ENCODE peak calls at places on chromosomes 11 and 22, in eight cellular contexts. Y is breast epithelium; C is heart right ventricle; H is lower lobe of right lung; J is endodermal cell; U is psoas muscle; D is OCI-LY7; S is effector memory CD4-positive, alpha-beta T cell. M is an unnamed sample.

GRCh38 chr11:63573881-63574855 is 11.0 kb upstream of the PLAAT2 start:
- DNase-seq in C (no peak), S (no peak), D (peak; percentile 63), H (no peak), J (no peak), Y (no peak), U (peak; percentile 22), M (no peak)

GRCh38 chr22:50227588-50228215 is 17.1 kb downstream of the TUBGCP6 start:
- DNase-seq in H (peak; percentile 38), D (no peak), U (no peak), S (no peak), Y (no peak), J (peak; percentile 26), C (no peak), M (no peak)

GRCh38 chr11:48081151-48082010 is 101.0 kb downstream of the PTPRJ start:
- DNase-seq in J (no peak), U (peak; percentile 86), S (no peak), H (peak; percentile 51), D (peak; percentile 75), Y (no peak), C (peak; percentile 69), M (no peak)

GRCh38 chr11:34380696-34381095 is 22.9 kb upstream of the ABTB2 start:
- DNase-seq in J (no peak), D (no peak), U (no peak), C (no peak), H (no peak), S (no peak), Y (no peak), M (no peak)

GRCh38 chr11:21511835-21512440 is 680.9 kb upstream of the ANO5 start:
- DNase-seq in C (peak; percentile 18), Y (peak; percentile 53), D (peak; percentile 39), S (no peak), J (peak; percentile 96), H (peak; percentile 69), U (peak; percentile 23), M (no peak)

GRCh38 chr22:21082248-21082647 is 36.5 kb downstream of the LRRC74B start:
- DNase-seq in U (no peak), Y (no peak), C (no peak), S (no peak), D (no peak), J (no peak), H (no peak), M (no peak)

GRCh38 chr11:69977951-69978350 is 100.2 kb upstream of the ANO1 start:
- DNase-seq in D (no peak), S (no peak), Y (no peak), U (no peak), J (no peak), C (no peak), H (no peak), M (no peak)

GRCh38 chr11:47236482-47236881 is 12.1 kb downstream of the ACP2 start:
- DNase-seq in D (no peak), U (no peak), S (no peak), H (no peak), Y (no peak), J (no peak), C (no peak), M (no peak)

GRCh38 chr11:61738776-61739175 is 13.7 kb upstream of the MYRF start:
- DNase-seq in H (no peak), J (no peak), C (no peak), D (no peak), S (no peak), Y (no peak), U (no peak), M (no peak)
- H3K36me3 ChIP-seq in H (peaks cover 28% of the 10 kb centered on the region), J (no peaks in the 10 kb centered on the region), C (no peaks in the 10 kb centered on the region), D (no peaks in the 10 kb centered on the region), S (no peaks in the 10 kb centered on the region), Y (peaks cover 10% of the 10 kb centered on the region), U (no peaks in the 10 kb centered on the region), M (no peaks in the 10 kb centered on the region)

GRCh38 chr11:73872746-73873412 is 3.8 kb downstream of the COA4 start:
- DNase-seq in Y (no peak), J (no peak), C (no peak), D (no peak), H (no peak), S (no peak), U (no peak), M (no peak)

GRCh38 chr11:73878771-73879170 is 2.0 kb downstream of the PAAF1 start:
- DNase-seq in J (no peak), S (no peak), U (no peak), D (no peak), H (no peak), C (no peak), Y (no peak), M (no peak)

GRCh38 chr11:73875380-73875779 is 1.3 kb downstream of the COA4 start:
- DNase-seq in C (no peak), J (no peak), H (no peak), U (no peak), Y (no peak), D (no peak), S (no peak), M (no peak)

GRCh38 chr11:73876424-73877300 is at the start of the genes COA4 and PAAF1:
- DNase-seq in U (peak; percentile 92), J (peak; percentile 98), C (peak; percentile 92), S (peak; percentile 91), Y (peak; percentile 90), H (peak; percentile 94), D (peak; percentile 99), M (peak; percentile 94)

DNA sequence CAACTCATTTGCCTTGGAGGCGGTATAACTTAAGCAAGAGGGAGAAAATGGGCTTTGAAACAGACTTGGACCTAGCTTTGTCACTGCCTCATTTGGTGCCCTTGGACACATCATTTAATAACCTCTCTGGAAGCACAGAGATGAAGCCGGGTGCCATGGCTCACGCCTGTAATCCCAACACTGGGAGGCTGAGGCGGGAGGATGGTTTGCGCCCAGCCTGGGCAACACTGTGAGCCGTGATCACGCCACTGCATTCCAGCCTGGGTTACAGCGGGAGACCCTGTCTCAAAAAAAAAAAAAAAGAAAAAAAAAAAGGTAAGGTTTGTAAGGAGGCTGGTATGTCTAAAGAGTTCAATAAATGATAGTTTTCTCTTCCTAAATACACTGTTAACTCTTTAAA is 806 bp downstream of the COA4 start:
- DNase-seq in U (no peak), Y (no peak), J (peak; percentile 61), D (peak; percentile 14), H (no peak), S (no peak), C (no peak), M (no peak)
- H3K36me3 ChIP-seq in U (peaks cover 12% of the 10 kb centered on the region), Y (peaks cover 10% of the 10 kb centered on the region), J (peaks cover 34% of the 10 kb centered on the region), D (peaks cover 50% of the 10 kb centered on the region), H (peaks cover 43% of the 10 kb centered on the region), S (peaks cover 18% of the 10 kb centered on the region), C (peaks cover 18% of the 10 kb centered on the region), M (no peaks in the 10 kb centered on the region)

GRCh38 chr11:102405501-102405900 is 47.1 kb downstream of the TMEM123 start:
- DNase-seq in U (no peak), J (no peak), D (no peak), S (no peak), C (no peak), H (no peak), Y (no peak), M (no peak)

GRCh38 chr11:102400603-102401002 is 52.0 kb downstream of the TMEM123 start:
- DNase-seq in S (no peak), H (no peak), U (no peak), C (no peak), J (no peak), D (no peak), Y (no peak), M (no peak)

GRCh38 chr11:102402556-102402955 is 50.0 kb downstream of the TMEM123 start:
- DNase-seq in D (no peak), C (no peak), H (no peak), S (no peak), Y (no peak), U (no peak), J (no peak), M (no peak)

GRCh38 chr11:102399189-102399588 is 52.2 kb downstream of the BIRC2 start:
- DNase-seq in J (no peak), H (no peak), U (no peak), D (no peak), C (no peak), S (no peak), Y (no peak), M (no peak)

GRCh38 chr11:102401905-102402304 is 50.7 kb downstream of the TMEM123 start:
- DNase-seq in U (no peak), D (no peak), S (no peak), H (no peak), J (no peak), C (no peak), Y (no peak), M (no peak)
- H3K36me3 ChIP-seq in U (no peaks in the 10 kb centered on the region), D (peaks cover 89% of the 10 kb centered on the region), S (peaks cover 63% of the 10 kb centered on the region), H (peaks cover 60% of the 10 kb centered on the region), J (peaks cover 74% of the 10 kb centered on the region), C (peaks cover 12% of the 10 kb centered on the region), Y (peaks cover 15% of the 10 kb centered on the region), M (peaks cover 3% of the 10 kb centered on the region)

DNA sequence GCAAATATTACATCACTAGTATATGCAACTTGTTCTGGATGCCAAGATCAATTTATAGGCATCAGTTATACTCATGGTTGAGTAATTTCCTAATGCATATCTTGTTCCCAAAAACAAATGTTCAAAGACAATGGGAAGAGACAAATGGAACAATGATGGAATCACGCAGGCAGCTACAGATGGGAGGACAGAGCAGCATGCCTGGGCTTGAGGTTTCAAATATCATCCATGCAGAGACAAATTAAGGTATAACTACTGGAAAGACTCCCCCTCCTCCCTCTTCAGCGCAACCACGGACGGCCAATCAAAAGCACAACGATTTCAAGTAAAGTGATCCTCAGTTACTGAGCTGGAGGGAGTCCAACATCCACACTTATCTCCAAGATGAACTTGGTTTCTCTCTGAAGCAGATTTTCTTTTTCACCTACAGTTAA is 106.8 kb downstream of the CCDC83 start:
- DNase-seq in H (no peak), U (no peak), S (no peak), Y (no peak), C (no peak), D (no peak), J (no peak), M (no peak)
- H3K36me3 ChIP-seq in H (peaks cover 81% of the 10 kb centered on the region), U (peaks cover 3% of the 10 kb centered on the region), S (peaks cover 37% of the 10 kb centered on the region), Y (peaks cover 6% of the 10 kb centered on the region), C (peaks cover 27% of the 10 kb centered on the region), D (peaks cover 74% of the 10 kb centered on the region), J (peaks cover 94% of the 10 kb centered on the region), M (no peaks in the 10 kb centered on the region)

DNA sequence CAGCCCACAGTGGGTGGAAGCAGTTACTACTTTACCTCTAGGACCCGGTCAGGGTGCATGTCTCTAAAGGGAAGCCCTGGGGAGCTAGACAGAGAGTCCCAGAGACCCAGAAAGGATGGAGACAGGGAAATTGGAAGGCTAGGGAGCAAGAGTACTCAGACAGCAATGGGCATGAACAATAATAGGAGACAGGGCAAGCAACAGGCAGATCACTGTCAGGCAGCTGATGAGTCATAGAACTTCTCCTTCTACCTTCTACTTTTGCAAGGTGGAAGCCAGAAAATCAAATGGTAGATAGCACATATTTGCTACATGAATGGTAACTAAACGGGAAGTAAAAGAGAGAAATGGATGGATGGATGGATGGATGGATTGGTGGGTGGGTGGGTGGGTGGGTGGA is 19.6 kb downstream of the CD5 start:
- DNase-seq in U (no peak), Y (no peak), D (no peak), S (no peak), H (no peak), C (no peak), J (no peak), M (no peak)
- H3K36me3 ChIP-seq in U (no peaks in the 10 kb centered on the region), Y (no peaks in the 10 kb centered on the region), D (no peaks in the 10 kb centered on the region), S (peaks cover 85% of the 10 kb centered on the region), H (no peaks in the 10 kb centered on the region), C (no peaks in the 10 kb centered on the region), J (no peaks in the 10 kb centered on the region), M (no peaks in the 10 kb centered on the region)

M was measured in vagina.